ENCODE peak calls at places on chromosomes 5 and 9, in six cellular contexts. One of them, this sample, is unnamed.

GRCh38 chr9:78694950-78695349 is 398.0 kb downstream of the PSAT1 start:
- DNase-seq in AG04450: no peak
- DNase-seq in AG04449: no peak
- DNase-seq in NB4: no peak
- DNase-seq in A549: no peak
- DNase-seq in colonic mucosa: no peak
- DNase-seq in this sample: no peak

GRCh38 chr9:137984005-137984404 is 106.4 kb downstream of the CACNA1B start:
- DNase-seq in AG04450: no peak
- DNase-seq in AG04449: no peak
- DNase-seq in NB4: no peak
- DNase-seq in A549: no peak
- DNase-seq in colonic mucosa: no peak
- DNase-seq in this sample: no peak

GRCh38 chr9:134811079-134811672 is 69.4 kb upstream of the FCN2 start:
- DNase-seq in AG04450: no peak
- DNase-seq in AG04449: no peak
- DNase-seq in NB4: no peak
- DNase-seq in A549: no peak
- DNase-seq in colonic mucosa: no peak
- DNase-seq in this sample: no peak

GRCh38 chr5:82707741-82708140 is 369.5 kb downstream of the TMEM167A start:
- DNase-seq in AG04450: no peak
- DNase-seq in AG04449: no peak
- DNase-seq in NB4: no peak
- DNase-seq in A549: no peak
- DNase-seq in colonic mucosa: no peak
- DNase-seq in this sample: no peak

GRCh38 chr9:129482521-129483466 is 138.1 kb downstream of the C9orf50 start:
- DNase-seq in AG04450: no peak
- DNase-seq in AG04449: no peak
- DNase-seq in NB4: peak
- DNase-seq in A549: no peak
- DNase-seq in colonic mucosa: peak
- DNase-seq in this sample: peak

GRCh38 chr9:5910413-5911057 is 19.8 kb downstream of the MLANA start:
- DNase-seq in AG04450: no peak
- DNase-seq in AG04449: no peak
- DNase-seq in NB4: no peak
- DNase-seq in A549: no peak
- DNase-seq in colonic mucosa: no peak
- DNase-seq in this sample: no peak

GRCh38 chr5:56090793-56091460 is 96.2 kb upstream of the IL6ST start:
- DNase-seq in AG04450: no peak
- DNase-seq in AG04449: no peak
- DNase-seq in NB4: no peak
- DNase-seq in A549: no peak
- DNase-seq in colonic mucosa: no peak
- DNase-seq in this sample: no peak

GRCh38 chr5:17365756-17366155 is 132.3 kb upstream of the TAF11L2 start:
- DNase-seq in AG04450: peak
- DNase-seq in AG04449: no peak
- DNase-seq in NB4: no peak
- DNase-seq in A549: peak
- DNase-seq in colonic mucosa: no peak
- DNase-seq in this sample: no peak

GRCh38 chr5:38602641-38603040 is 46.2 kb upstream of the LIFR start:
- DNase-seq in AG04450: no peak
- DNase-seq in AG04449: no peak
- DNase-seq in NB4: no peak
- DNase-seq in A549: no peak
- DNase-seq in colonic mucosa: no peak
- DNase-seq in this sample: no peak

GRCh38 chr5:151213803-151214613 is 9.9 kb downstream of the CCDC69 start:
- DNase-seq in AG04450: no peak
- DNase-seq in AG04449: no peak
- DNase-seq in NB4: peak
- DNase-seq in A549: no peak
- DNase-seq in colonic mucosa: peak
- DNase-seq in this sample: no peak

GRCh38 chr9:38622083-38622674 is 1.8 kb upstream of the ANKRD18A start:
- DNase-seq in AG04450: no peak
- DNase-seq in AG04449: no peak
- DNase-seq in NB4: peak
- DNase-seq in A549: peak
- DNase-seq in colonic mucosa: peak
- DNase-seq in this sample: peak

GRCh38 chr9:38621434-38622082 is 1.2 kb upstream of the ANKRD18A start:
- DNase-seq in AG04450: no peak
- DNase-seq in AG04449: no peak
- DNase-seq in NB4: peak
- DNase-seq in A549: no peak
- DNase-seq in colonic mucosa: peak
- DNase-seq in this sample: peak

GRCh38 chr9:38622961-38623360 is 2.6 kb upstream of the ANKRD18A start:
- DNase-seq in AG04450: no peak
- DNase-seq in AG04449: no peak
- DNase-seq in NB4: peak
- DNase-seq in A549: no peak
- DNase-seq in colonic mucosa: no peak
- DNase-seq in this sample: no peak

GRCh38 chr9:38619556-38620447 is 594 bp downstream of the ANKRD18A start:
- DNase-seq in AG04450: no peak
- DNase-seq in AG04449: no peak
- DNase-seq in NB4: peak
- DNase-seq in A549: no peak
- DNase-seq in colonic mucosa: peak
- DNase-seq in this sample: peak

DNA sequence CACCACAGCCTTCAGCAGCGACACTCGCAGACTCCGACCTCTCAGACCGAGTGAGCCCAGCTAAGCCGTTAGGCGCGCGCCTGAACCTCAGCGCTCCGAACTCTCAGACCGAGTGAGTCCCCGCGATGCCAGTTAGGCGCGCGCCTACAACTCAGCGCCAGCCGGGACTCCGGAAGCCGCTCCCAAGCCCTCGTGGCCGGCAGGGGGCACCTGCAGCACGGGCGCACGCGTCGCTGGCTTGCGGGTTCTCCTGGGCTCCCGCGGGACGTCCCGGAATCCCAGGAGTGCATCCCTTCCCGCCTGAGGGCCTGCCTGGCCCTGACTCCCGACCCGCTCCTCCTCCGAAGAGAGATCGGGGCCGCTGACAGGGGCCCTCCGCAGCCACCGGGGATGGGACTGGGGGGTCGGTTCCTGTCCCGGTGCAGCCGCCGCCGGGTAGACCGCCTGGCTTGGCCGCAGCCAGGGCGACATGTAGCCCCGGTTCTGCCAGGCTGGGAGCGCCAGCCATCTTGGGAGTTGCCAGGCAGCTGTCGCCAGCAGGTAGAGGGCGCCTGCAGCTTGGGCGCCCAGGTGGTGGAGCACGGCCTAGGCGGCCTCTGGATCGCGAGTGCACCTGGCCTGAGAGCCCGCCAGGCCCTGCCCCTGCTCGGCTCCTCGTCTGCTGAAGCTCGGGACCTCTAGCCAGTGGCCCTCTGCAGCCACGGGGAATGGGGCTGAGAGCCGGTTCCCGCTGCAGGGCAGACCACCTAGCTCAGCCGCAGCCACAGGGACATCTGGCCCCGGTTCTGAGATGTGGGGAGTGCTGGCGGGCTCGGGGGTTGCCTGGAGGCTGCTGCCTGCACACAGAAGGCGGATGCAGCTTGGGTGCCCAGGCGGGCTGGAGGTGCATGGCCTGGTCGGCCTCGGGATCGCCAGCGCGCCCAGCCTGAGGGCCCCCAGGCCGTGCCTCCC is at the start of gene ANKRD18A:
- DNase-seq in AG04450: peak
- DNase-seq in AG04449: no peak
- DNase-seq in NB4: peak
- DNase-seq in A549: peak
- DNase-seq in colonic mucosa: peak
- DNase-seq in this sample: peak
- TF ChIP-seq CTCF in AG04450: peak
- TF ChIP-seq CTCF in AG04449: peak
- TF ChIP-seq CTCF in NB4: peak
- TF ChIP-seq CTCF in A549: peak
- TF ChIP-seq CTCF in colonic mucosa: peak
- TF ChIP-seq CTCF in this sample: peak

GRCh38 chr9:87497604-87498045 is at the start of gene DAPK1:
- DNase-seq in AG04450: no peak
- DNase-seq in AG04449: no peak
- DNase-seq in NB4: no peak
- DNase-seq in A549: peak
- DNase-seq in colonic mucosa: peak
- DNase-seq in this sample: peak
- TF ChIP-seq CTCF in AG04450: no peak
- TF ChIP-seq CTCF in AG04449: no peak
- TF ChIP-seq CTCF in NB4: no peak
- TF ChIP-seq CTCF in A549: peak
- TF ChIP-seq CTCF in colonic mucosa: no peak
- TF ChIP-seq CTCF in this sample: peak

GRCh38 chr5:1344975-1345838 is at the start of gene CLPTM1L:
- DNase-seq in AG04450: peak
- DNase-seq in AG04449: no peak
- DNase-seq in NB4: peak
- DNase-seq in A549: peak
- DNase-seq in colonic mucosa: peak
- DNase-seq in this sample: peak
- TF ChIP-seq CTCF in AG04450: no peak
- TF ChIP-seq CTCF in AG04449: no peak
- TF ChIP-seq CTCF in NB4: no peak
- TF ChIP-seq CTCF in A549: no peak
- TF ChIP-seq CTCF in colonic mucosa: no peak
- TF ChIP-seq CTCF in this sample: no peak

DNA sequence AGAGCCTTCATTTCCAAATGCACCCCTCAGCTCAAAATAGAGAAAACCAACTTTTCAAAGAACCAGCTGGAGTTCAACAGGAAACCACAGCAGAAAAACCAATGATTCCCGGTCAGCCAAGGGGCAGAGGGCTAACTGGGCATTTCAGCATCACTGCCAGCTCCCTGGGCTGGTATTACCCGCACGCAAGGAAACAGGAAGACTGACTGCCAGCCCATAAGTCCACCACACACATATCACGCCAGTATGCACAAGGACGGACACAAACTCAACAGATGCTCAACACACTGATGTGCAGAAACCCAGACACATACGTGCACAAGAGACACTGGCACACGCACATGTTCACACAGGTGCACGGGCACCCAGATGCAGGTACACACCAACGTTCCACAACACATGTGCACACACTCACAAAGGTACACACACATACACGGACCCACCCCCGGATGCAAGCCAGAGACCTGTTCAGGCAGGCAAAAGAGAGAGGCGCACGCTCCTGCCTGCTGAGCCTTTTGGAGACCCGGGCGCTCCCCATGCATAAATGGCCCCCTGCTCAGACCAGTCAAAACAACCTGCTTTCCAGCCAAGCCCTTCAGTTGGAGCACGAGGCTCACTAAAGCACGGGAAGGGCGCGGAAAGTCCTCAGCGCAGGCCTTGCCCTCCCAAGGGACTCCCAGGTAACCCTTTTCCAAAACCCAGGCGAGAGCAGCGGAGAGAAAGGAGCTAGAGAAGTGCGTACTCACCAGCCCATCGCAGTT is 2.1 kb downstream of the ADAMTS2 start:
- DNase-seq in AG04450: no peak
- DNase-seq in AG04449: no peak
- DNase-seq in NB4: no peak
- DNase-seq in A549: no peak
- DNase-seq in colonic mucosa: no peak
- DNase-seq in this sample: no peak
- TF ChIP-seq CTCF in AG04450: no peak
- TF ChIP-seq CTCF in AG04449: no peak
- TF ChIP-seq CTCF in NB4: no peak
- TF ChIP-seq CTCF in A549: no peak
- TF ChIP-seq CTCF in colonic mucosa: no peak
- TF ChIP-seq CTCF in this sample: no peak

GRCh38 chr5:10303699-10304170 is 4.0 kb downstream of the CMBL start:
- DNase-seq in AG04450: no peak
- DNase-seq in AG04449: no peak
- DNase-seq in NB4: no peak
- DNase-seq in A549: no peak
- DNase-seq in colonic mucosa: no peak
- DNase-seq in this sample: no peak

GRCh38 chr5:10306806-10307205 is 896 bp downstream of the CMBL start:
- DNase-seq in AG04450: no peak
- DNase-seq in AG04449: no peak
- DNase-seq in NB4: no peak
- DNase-seq in A549: no peak
- DNase-seq in colonic mucosa: peak
- DNase-seq in this sample: no peak

GRCh38 chr5:10306114-10306513 is 1.6 kb downstream of the CMBL start:
- DNase-seq in AG04450: no peak
- DNase-seq in AG04449: no peak
- DNase-seq in NB4: no peak
- DNase-seq in A549: no peak
- DNase-seq in colonic mucosa: peak
- DNase-seq in this sample: no peak

GRCh38 chr5:10303201-10303600 is 4.5 kb downstream of the CMBL start:
- DNase-seq in AG04450: no peak
- DNase-seq in AG04449: no peak
- DNase-seq in NB4: no peak
- DNase-seq in A549: no peak
- DNase-seq in colonic mucosa: no peak
- DNase-seq in this sample: no peak

DNA sequence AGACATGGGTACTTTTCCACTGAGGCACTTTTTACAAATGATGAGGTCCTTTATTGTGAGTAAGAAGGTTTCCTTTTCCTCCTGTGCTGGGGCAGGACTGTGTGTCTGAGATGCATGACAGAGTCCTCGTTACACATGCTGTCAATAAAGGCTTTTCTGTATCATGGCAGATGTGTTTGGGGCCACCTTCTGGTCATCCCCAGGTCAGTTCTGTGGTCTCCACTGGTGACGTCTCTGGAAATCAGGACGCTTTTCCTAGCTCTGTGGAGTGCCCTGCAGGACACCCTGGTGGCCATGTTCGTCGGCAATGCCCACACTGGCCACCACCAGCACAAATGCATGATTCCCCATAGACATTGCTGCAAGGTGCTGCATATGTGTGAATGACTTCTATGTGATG is 2.8 kb downstream of the CMBL start:
- DNase-seq in AG04450: no peak
- DNase-seq in AG04449: no peak
- DNase-seq in NB4: no peak
- DNase-seq in A549: no peak
- DNase-seq in colonic mucosa: no peak
- DNase-seq in this sample: no peak
- TF ChIP-seq CTCF in AG04450: no peak
- TF ChIP-seq CTCF in AG04449: no peak
- TF ChIP-seq CTCF in NB4: no peak
- TF ChIP-seq CTCF in A549: no peak
- TF ChIP-seq CTCF in colonic mucosa: no peak
- TF ChIP-seq CTCF in this sample: no peak

GRCh38 chr5:175696139-175696854 is 38.4 kb downstream of the HRH2 start:
- DNase-seq in AG04450: no peak
- DNase-seq in AG04449: no peak
- DNase-seq in NB4: peak
- DNase-seq in A549: peak
- DNase-seq in colonic mucosa: peak
- DNase-seq in this sample: peak
- TF ChIP-seq CTCF in AG04450: peak
- TF ChIP-seq CTCF in AG04449: no peak
- TF ChIP-seq CTCF in NB4: peak
- TF ChIP-seq CTCF in A549: peak
- TF ChIP-seq CTCF in colonic mucosa: peak
- TF ChIP-seq CTCF in this sample: peak